ENCODE peak calls at places on chromosomes 6 and 20, in five cellular contexts. C, V, F, J and N are unnamed samples.

GRCh38 chr20:58222446-58222845 is 6.0 kb downstream of the ANKRD60 start:
- DNase-seq in C (no peak), F (peak), V (no peak), J (no peak), N (no peak)

GRCh38 chr20:33287884-33288283 is 4.9 kb downstream of the BPIFB1 start:
- DNase-seq in V (no peak), J (no peak), F (no peak), C (no peak), N (no peak)

GRCh38 chr6:27503436-27504030 is 30.6 kb upstream of the ZNF184 start:
- DNase-seq in V (peak), F (peak), J (peak), C (peak), N (peak)

GRCh38 chr20:29079769-29080690 is 2177.4 kb upstream of the DEFB115 start:
- DNase-seq in J (no peak), V (no peak), F (no peak), C (no peak), N (peak)

GRCh38 chr6:154428892-154429291 is 72.3 kb upstream of the IPCEF1 start:
- DNase-seq in C (no peak), V (no peak), J (no peak), F (no peak), N (no peak)

GRCh38 chr6:48775157-48775556 is 664.2 kb upstream of the PTCHD4 start:
- DNase-seq in V (no peak), C (no peak), J (no peak), F (no peak), N (no peak)

GRCh38 chr20:57064836-57065235 is 201.6 kb downstream of the BMP7 start:
- DNase-seq in J (no peak), F (peak), V (no peak), C (no peak), N (no peak)

GRCh38 chr6:106746660-106747059 is 117.3 kb downstream of the QRSL1 start:
- DNase-seq in J (peak), V (no peak), F (no peak), C (no peak), N (no peak)

GRCh38 chr20:44394520-44395182 is 39.2 kb downstream of the HNF4A start:
- DNase-seq in C (no peak), V (no peak), J (no peak), F (no peak), N (no peak)

GRCh38 chr6:31738048-31738979 is 1.5 kb upstream of the MSH5 start:
- DNase-seq in C (peak), J (peak), V (peak), F (no peak), N (peak)

GRCh38 chr20:9068896-9069663 is at the start of gene PLCB4:
- DNase-seq in C (no peak), J (peak), V (no peak), F (peak), N (peak)

GRCh38 chr20:55580475-55580874 is 424.8 kb downstream of the CBLN4 start:
- DNase-seq in V (no peak), J (no peak), F (no peak), C (no peak), N (no peak)

GRCh38 chr6:135451617-135452190 is 45.8 kb downstream of the AHI1 start:
- DNase-seq in F (no peak), J (peak), V (peak), C (no peak), N (no peak)

GRCh38 chr20:21397341-21398108 is at the start of gene NKX2-4:
- DNase-seq in J (peak), F (no peak), V (no peak), C (no peak), N (no peak)

GRCh38 chr20:63978319-63979220 is 872 bp downstream of the SAMD10 start:
- DNase-seq in V (no peak), J (no peak), F (peak), C (no peak), N (peak)

GRCh38 chr6:157867155-157867559 is 44.1 kb downstream of the SNX9 start:
- DNase-seq in V (no peak), C (no peak), J (peak), F (no peak), N (no peak)

GRCh38 chr6:19838442-19839236 is 1.5 kb downstream of the ID4 start:
- DNase-seq in C (no peak), J (peak), F (peak), V (no peak), N (peak)

GRCh38 chr6:51915098-51915497 is 172.3 kb downstream of the PKHD1 start:
- DNase-seq in F (no peak), V (no peak), J (no peak), C (no peak), N (no peak)

GRCh38 chr6:72522735-72523141 is 99.1 kb upstream of the KCNQ5 start:
- DNase-seq in J (peak), F (no peak), C (no peak), V (no peak), N (no peak)

DNA sequence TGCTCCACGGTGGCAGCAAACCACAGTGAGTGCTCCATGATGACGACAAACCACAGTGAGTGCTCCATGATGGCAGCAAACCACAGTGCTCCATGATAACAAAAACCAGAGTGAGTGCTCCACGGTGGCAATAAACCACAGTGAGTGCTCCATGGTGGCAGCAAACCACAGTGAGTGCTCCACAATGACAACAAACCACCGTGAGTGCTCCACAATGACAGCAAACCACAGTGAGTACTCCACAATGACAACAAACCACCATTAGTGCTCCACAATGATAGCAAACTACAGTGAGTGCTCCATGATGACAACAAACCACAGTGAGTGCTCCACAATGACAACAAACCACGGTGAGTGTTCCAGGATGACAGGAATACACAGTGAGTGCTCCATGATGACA is 36.0 kb upstream of the LRFN2 start:
- DNase-seq in V (no peak), F (no peak), J (no peak), C (no peak), N (no peak)
- H3K27ac ChIP-seq in V (no peak), F (no peak), J (no peak), C (no peak), N (no peak)

GRCh38 chr6:10837997-10838793 is at the start of gene MAK:
- DNase-seq in V (peak), J (peak), C (peak), F (peak), N (peak)
- H3K27ac ChIP-seq in V (peak), J (no peak), C (no peak), F (peak), N (no peak)

DNA sequence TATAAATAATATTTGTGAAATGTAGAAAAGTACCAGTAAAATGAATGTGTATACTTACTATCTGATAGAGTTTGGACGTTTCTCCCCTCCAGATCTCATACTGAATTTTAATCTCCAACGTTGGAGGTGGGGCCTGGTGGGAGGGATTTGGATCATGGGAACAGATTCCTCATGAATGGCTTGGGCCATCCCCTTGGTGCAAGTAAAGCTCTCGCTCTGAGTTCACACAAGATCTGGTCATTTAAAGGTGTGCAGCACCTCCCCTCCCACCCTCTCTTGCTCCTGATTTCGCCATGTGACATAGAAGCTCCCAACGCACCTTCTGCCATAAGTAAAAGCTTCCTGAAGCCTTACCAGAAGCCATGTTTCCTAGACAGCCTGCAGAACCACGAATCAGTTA is 219.0 kb downstream of the HACE1 start:
- DNase-seq in J (no peak), C (no peak), F (no peak), V (no peak), N (no peak)
- H3K27ac ChIP-seq in J (no peak), C (peak), F (no peak), V (no peak), N (no peak)

DNA sequence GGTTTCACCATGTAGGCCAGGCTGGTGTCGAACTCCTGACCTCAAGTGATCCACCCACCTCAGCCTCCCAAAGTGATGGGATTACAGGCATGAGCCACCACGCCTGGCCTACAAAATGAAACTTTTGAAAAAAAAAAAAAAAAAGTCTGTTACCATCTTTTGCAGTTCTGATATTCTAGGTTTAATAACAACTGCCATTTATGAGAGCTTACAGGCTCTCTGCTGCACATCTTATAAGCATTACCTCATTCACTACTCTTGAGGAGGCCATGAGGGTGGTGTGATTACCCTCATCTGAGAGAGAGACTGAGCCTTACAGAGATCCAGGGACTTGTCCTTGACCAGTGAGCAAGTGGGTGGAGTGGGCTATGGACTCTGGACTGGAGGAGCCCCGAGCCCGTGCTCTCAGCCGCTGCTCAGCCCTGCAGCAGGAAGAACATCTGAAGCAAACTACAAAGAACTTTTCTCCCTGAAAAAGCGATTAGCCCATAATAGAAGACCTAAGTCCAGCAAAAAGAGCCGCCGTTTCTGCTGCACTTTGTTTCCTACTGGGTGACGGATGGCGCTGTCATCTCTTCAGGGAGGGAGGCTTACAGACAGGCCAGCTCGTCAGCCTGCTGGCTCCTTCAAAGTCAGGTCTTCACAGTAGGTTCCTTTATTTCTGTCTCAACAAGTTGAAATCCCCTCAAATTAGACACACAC is 119.8 kb upstream of the AKAP12 start:
- DNase-seq in V (no peak), F (no peak), J (no peak), C (no peak), N (no peak)
- H3K27ac ChIP-seq in V (no peak), F (peak), J (no peak), C (no peak), N (no peak)

GRCh38 chr6:56766139-56766805 is 123.6 kb upstream of the DST start:
- DNase-seq in V (no peak), F (no peak), C (no peak), J (no peak), N (no peak)
- H3K27ac ChIP-seq in V (no peak), F (peak), C (peak), J (no peak), N (no peak)

GRCh38 chr20:23159923-23160445 is 73.9 kb upstream of the CD93 start:
- DNase-seq in C (no peak), J (no peak), V (no peak), F (no peak), N (no peak)
- H3K27ac ChIP-seq in C (no peak), J (no peak), V (no peak), F (peak), N (no peak)

GRCh38 chr6:35493307-35493983 is 3.4 kb downstream of the TEAD3 start:
- DNase-seq in J (no peak), C (no peak), V (no peak), F (peak), N (no peak)
- H3K27ac ChIP-seq in J (no peak), C (no peak), V (no peak), F (peak), N (peak)

GRCh38 chr6:143743256-143744166 is 65.7 kb downstream of the PHACTR2 start:
- DNase-seq in V (no peak), C (no peak), J (peak), F (peak), N (peak)
- H3K27ac ChIP-seq in V (no peak), C (no peak), J (peak), F (peak), N (peak)

DNA sequence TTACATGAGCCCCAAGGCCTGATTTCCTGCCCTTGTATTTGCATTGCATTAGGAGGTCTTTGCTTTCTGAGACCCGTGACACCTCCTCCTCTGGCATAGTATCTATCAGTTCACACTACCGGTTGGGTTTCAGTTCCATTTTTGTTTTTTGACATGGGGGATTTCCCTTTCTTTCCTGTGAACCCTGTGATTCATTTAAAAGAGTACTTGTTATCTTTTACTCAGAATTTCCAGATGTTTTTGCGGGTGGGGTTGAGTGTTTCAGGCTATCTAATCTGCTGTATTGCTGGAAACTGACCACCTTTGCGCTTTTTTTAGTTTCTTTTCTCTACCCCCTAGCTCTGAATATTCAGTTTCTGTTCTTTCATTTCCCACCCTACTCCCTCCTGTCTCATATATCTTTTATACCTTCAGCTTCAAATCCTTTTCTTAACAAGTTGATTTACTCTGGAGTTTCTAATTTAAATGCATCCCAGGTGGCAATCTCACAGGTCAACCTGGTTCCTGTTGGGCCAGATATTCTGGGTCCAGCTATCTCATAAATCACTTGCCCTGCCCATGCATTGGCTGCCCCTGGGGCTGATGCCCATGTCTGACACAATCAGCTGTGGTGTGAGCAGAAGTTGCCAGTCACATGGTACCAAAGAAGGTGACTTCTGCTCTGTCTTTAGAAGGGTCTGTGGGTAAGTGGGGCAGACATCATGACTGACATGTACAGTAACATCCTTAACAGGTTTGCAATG is 14.3 kb upstream of the NCOA3 start:
- DNase-seq in F (no peak), V (peak), C (no peak), J (no peak), N (no peak)
- H3K27ac ChIP-seq in F (no peak), V (peak), C (no peak), J (no peak), N (no peak)